ENCODE peak calls at places on chromosomes 11 and 22, in nine cellular contexts. G is hepatocyte; X is body of pancreas; W is fibroblast of lung; U is colonic mucosa; B is right lobe of liver; Y is CD8-positive, alpha-beta T cell; Z is A549; Q is neural progenitor cell. A is an unnamed sample.

GRCh38 chr22:42376721-42377177 is 55.5 kb downstream of the NFAM1 start:
- DNase-seq in G (peak), X (peak), W (peak), U (peak), B (peak), Y (no peak), Z (no peak), Q (peak), A (no peak)

GRCh38 chr22:47161631-47162030 is 399.2 kb downstream of the TBC1D22A start:
- DNase-seq in G (no peak), X (no peak), W (no peak), U (no peak), B (peak), Y (no peak), Z (no peak), Q (no peak), A (peak)

GRCh38 chr11:62179995-62180394 is 10.0 kb upstream of the SCGB1D1 start:
- DNase-seq in G (no peak), X (no peak), W (no peak), U (no peak), B (no peak), Y (no peak), Z (no peak), Q (no peak), A (no peak)

GRCh38 chr11:17238377-17238776 is 30.6 kb upstream of the PIK3C2A start:
- DNase-seq in G (no peak), X (no peak), W (no peak), U (no peak), B (no peak), Y (no peak), Z (no peak), Q (no peak), A (no peak)

GRCh38 chr11:18221274-18221876 is 15.2 kb downstream of the SAA4 start:
- DNase-seq in G (no peak), X (no peak), W (no peak), U (no peak), B (no peak), Y (no peak), Z (no peak), Q (no peak), A (no peak)

GRCh38 chr11:35158371-35159081 is 19.6 kb downstream of the CD44 start:
- DNase-seq in G (peak), X (peak), W (peak), U (peak), B (no peak), Y (no peak), Z (no peak), Q (no peak), A (no peak)

GRCh38 chr11:34886609-34887008 is 29.6 kb downstream of the APIP start:
- DNase-seq in G (no peak), X (no peak), W (no peak), U (no peak), B (no peak), Y (no peak), Z (no peak), Q (no peak), A (no peak)

GRCh38 chr11:3675971-3676370 is 4.8 kb upstream of the CHRNA10 start:
- DNase-seq in G (no peak), X (no peak), W (no peak), U (no peak), B (no peak), Y (no peak), Z (no peak), Q (no peak), A (no peak)

GRCh38 chr22:30712094-30712493 is 17.4 kb downstream of the OSBP2 start:
- DNase-seq in G (no peak), X (no peak), W (no peak), U (no peak), B (no peak), Y (no peak), Z (no peak), Q (no peak), A (no peak)

GRCh38 chr11:95692526-95693270 is 96.9 kb downstream of the FAM76B start:
- DNase-seq in G (no peak), X (no peak), W (peak), U (no peak), B (no peak), Y (no peak), Z (no peak), Q (no peak), A (no peak)

GRCh38 chr11:8608646-8609045 is 14.6 kb upstream of the STK33 start:
- DNase-seq in G (no peak), X (no peak), W (peak), U (no peak), B (no peak), Y (no peak), Z (no peak), Q (no peak), A (no peak)

DNA sequence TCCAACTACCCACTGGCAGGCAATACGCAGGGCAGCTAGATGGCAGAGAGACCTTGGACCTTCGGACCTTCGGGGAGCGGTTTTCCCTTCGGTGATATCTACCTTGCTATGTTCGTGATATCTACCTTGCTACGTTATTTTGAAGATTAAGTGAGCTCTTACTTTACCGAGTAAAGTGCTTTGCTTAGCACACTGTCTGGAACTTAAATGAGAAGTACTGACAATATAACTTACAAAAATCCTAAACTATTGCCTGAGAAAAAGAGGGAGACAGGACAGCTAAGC is 1.0 kb upstream of the PRDM10 start:
- DNase-seq in G (no peak), X (no peak), W (no peak), U (peak), B (peak), Y (no peak), Z (no peak), Q (no peak), A (no peak)
- TF ChIP-seq CTCF in G (no peak), X (no peak), W (no peak), U (no peak), B (no peak), Y (no peak), Z (no peak), Q (no peak), A (no peak)

DNA sequence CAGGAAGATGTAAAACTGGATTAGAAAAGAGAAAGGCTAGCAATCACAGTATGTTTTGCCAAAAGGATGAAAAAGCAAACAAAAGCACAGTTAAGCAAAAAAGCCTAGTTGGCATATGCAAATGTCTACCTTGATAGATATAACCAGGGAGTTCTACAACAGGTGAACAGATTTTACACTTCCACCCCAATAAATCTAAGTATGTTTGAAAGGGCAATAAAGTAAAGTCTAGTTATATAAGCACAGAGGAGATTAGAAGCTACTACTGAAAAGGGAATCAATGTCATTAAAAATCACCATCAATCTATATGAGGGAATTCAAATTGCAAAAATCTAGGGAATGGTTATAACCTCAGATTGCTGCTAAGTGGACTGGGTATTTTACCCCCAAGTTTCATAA is 49.7 kb downstream of the CELF1 start:
- DNase-seq in G (no peak), X (no peak), W (no peak), U (no peak), B (no peak), Y (no peak), Z (no peak), Q (no peak), A (no peak)
- H3K27ac ChIP-seq in G (no peak), X (no peak), W (no peak), U (no peak), B (no peak), Y (no peak), Z (no peak), Q (no peak), A (peak)

GRCh38 chr11:130215531-130216220 is 56.1 kb downstream of the ST14 start:
- DNase-seq in G (no peak), X (no peak), W (no peak), U (no peak), B (no peak), Y (no peak), Z (no peak), Q (no peak), A (no peak)

GRCh38 chr11:130217632-130218031 is 58.0 kb downstream of the ST14 start:
- DNase-seq in G (no peak), X (no peak), W (no peak), U (no peak), B (no peak), Y (no peak), Z (no peak), Q (no peak), A (no peak)

GRCh38 chr11:130216221-130216550 is 56.6 kb downstream of the ST14 start:
- DNase-seq in G (no peak), X (no peak), W (no peak), U (no peak), B (no peak), Y (no peak), Z (no peak), Q (no peak), A (no peak)

GRCh38 chr11:130217133-130217631 is 57.6 kb downstream of the ST14 start:
- DNase-seq in G (no peak), X (no peak), W (no peak), U (no peak), B (no peak), Y (no peak), Z (no peak), Q (no peak), A (no peak)

DNA sequence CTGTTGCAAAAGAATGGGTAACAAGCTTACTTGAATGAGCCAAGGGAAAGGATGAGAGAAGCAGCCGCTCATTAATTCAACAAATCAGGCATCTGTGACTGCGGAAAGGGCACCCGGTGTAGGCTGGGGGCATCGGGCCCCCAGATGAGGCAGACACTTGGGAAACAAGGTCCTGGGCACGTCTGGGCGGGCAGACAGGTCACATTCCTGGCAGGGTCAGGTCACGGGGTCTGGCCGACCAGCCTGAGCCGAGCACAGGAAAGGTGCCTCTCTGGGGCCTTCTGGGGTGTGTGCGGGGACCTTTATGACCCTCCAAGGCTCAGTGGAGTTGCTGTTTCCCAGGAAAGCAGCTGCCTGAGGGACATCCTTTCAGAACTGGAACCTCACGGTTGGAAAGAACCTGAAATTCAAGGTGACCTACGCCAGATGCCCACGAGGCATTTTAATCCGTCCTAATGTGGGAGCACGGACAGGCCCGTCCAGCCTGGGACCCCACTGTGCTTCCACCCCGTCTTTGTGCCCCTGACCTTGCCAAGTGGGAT is 57.1 kb downstream of the ST14 start:
- DNase-seq in G (no peak), X (no peak), W (no peak), U (no peak), B (no peak), Y (no peak), Z (no peak), Q (no peak), A (no peak)
- H3K4me3 ChIP-seq in G (no peak), X (no peak), W (no peak), U (no peak), B (no peak), Y (no peak), Z (no peak), Q (no peak), A (no peak)

DNA sequence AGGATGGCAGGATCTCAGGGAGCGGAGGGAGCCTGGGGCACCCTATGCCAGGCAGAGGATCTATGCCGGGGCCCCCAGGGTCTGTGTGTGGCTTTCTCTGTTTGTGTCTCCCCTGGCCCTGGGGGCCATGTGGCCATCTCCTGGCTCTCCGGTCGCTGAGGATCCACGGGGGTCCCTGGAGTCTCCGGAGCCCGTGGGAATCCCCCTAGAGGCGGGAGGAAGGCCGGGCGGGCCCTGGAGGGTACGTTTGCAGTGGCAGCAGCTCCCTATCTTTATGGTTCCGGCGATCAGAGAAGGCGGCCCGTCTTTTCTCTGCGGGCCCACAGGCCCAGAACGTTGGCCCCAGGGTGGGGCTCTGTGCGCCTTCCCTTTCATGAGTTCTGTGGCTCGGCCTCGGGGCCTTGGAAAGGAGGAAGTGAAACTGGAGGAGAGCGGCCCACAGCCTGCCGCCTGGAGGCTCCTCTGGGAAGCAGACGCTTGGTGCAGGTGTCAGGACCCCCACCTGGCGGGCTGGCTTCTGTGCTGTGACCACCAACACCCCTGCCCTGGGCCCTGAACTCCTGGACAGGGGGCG is 82.1 kb downstream of the KCNQ1 start:
- DNase-seq in G (peak), X (peak), W (no peak), U (peak), B (peak), Y (no peak), Z (no peak), Q (no peak), A (no peak)
- TF ChIP-seq CTCF in G (peak), X (peak), W (no peak), U (peak), B (no peak), Y (no peak), Z (no peak), Q (peak), A (no peak)

GRCh38 chr11:119875841-119876600 is 147.0 kb upstream of the NECTIN1 start:
- DNase-seq in G (no peak), X (no peak), W (no peak), U (no peak), B (no peak), Y (no peak), Z (no peak), Q (no peak), A (no peak)

GRCh38 chr11:119876841-119877240 is 147.8 kb upstream of the NECTIN1 start:
- DNase-seq in G (no peak), X (no peak), W (no peak), U (no peak), B (no peak), Y (no peak), Z (no peak), Q (no peak), A (no peak)

GRCh38 chr11:119873761-119874421 is 144.9 kb upstream of the NECTIN1 start:
- DNase-seq in G (no peak), X (no peak), W (no peak), U (no peak), B (no peak), Y (no peak), Z (no peak), Q (peak), A (no peak)

GRCh38 chr11:119874660-119875238 is 145.7 kb upstream of the NECTIN1 start:
- DNase-seq in G (no peak), X (no peak), W (no peak), U (no peak), B (no peak), Y (no peak), Z (no peak), Q (peak), A (no peak)

DNA sequence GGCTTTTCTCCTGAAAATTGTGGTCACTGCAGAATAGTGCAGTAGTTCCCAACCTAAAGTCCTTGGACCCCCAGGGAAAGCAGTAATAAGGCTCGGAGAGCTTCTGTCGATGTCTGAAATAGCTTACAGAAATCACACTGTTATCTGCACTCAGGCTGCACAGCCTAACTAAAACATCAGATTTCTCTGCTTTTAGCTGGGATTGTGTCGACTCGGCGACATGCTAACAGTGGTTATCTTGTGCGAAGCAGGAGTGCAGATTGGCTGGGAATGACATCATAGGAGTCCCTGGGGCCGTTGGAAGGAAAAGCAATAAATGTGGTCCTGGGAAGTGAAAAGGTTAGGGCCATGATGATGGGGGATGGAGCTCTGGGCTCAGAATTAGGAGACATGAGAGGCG is 143.9 kb upstream of the NECTIN1 start:
- DNase-seq in G (no peak), X (no peak), W (no peak), U (no peak), B (no peak), Y (no peak), Z (no peak), Q (no peak), A (no peak)
- H3K27ac ChIP-seq in G (no peak), X (no peak), W (no peak), U (no peak), B (no peak), Y (no peak), Z (no peak), Q (no peak), A (no peak)

GRCh38 chr11:66317766-66318575 is 1.1 kb upstream of the CD248 start:
- DNase-seq in G (peak), X (peak), W (peak), U (peak), B (no peak), Y (peak), Z (no peak), Q (peak), A (peak)
- H3K4me3 ChIP-seq in G (no peak), X (no peak), W (no peak), U (no peak), B (no peak), Y (peak), Z (no peak), Q (no peak), A (peak)

A was measured in A673.